ENCODE peak calls at places on chromosomes 6 and 20, in four cellular contexts. One of them, this sample, is unnamed.

GRCh38 chr6:79818471-79818870 is 128.9 kb downstream of the ELOVL4 start:
- DNase-seq in stimulated activated naive CD4-positive, alpha-beta T cell treated with Interleukin-2 at 50 U/mL for 16 hours: no peak
- DNase-seq in activated naive CD8-positive, alpha-beta T cell treated with anti-CD3 and anti-CD28 coated beads, Interleukin-2, amount 10 ng/mL, durations not matched to agents 7 days and 5 days: no peak
- DNase-seq in CD4-positive, alpha-beta T cell: no peak
- DNase-seq in this sample: no peak

GRCh38 chr20:45306431-45306982 is at the start of gene RBPJL:
- DNase-seq in CD4-positive, alpha-beta T cell: peak; percentile 53
- DNase-seq in activated naive CD8-positive, alpha-beta T cell treated with anti-CD3 and anti-CD28 coated beads, Interleukin-2, amount 10 ng/mL, durations not matched to agents 7 days and 5 days: peak; percentile 79
- DNase-seq in stimulated activated naive CD4-positive, alpha-beta T cell treated with Interleukin-2 at 50 U/mL for 16 hours: peak; percentile 40
- DNase-seq in this sample: peak; percentile 31

GRCh38 chr6:87573307-87574024 is 16.3 kb downstream of the RARS2 start:
- DNase-seq in stimulated activated naive CD4-positive, alpha-beta T cell treated with Interleukin-2 at 50 U/mL for 16 hours: no peak
- DNase-seq in activated naive CD8-positive, alpha-beta T cell treated with anti-CD3 and anti-CD28 coated beads, Interleukin-2, amount 10 ng/mL, durations not matched to agents 7 days and 5 days: no peak
- DNase-seq in CD4-positive, alpha-beta T cell: no peak
- DNase-seq in this sample: no peak

GRCh38 chr20:51636123-51636522 is 93.6 kb upstream of the NFATC2 start:
- DNase-seq in activated naive CD8-positive, alpha-beta T cell treated with anti-CD3 and anti-CD28 coated beads, Interleukin-2, amount 10 ng/mL, durations not matched to agents 7 days and 5 days: no peak
- DNase-seq in stimulated activated naive CD4-positive, alpha-beta T cell treated with Interleukin-2 at 50 U/mL for 16 hours: peak; percentile 66
- DNase-seq in CD4-positive, alpha-beta T cell: no peak
- DNase-seq in this sample: no peak

GRCh38 chr6:141394565-141395051 is 738.1 kb upstream of the GJE1 start:
- DNase-seq in stimulated activated naive CD4-positive, alpha-beta T cell treated with Interleukin-2 at 50 U/mL for 16 hours: no peak
- DNase-seq in CD4-positive, alpha-beta T cell: no peak
- DNase-seq in activated naive CD8-positive, alpha-beta T cell treated with anti-CD3 and anti-CD28 coated beads, Interleukin-2, amount 10 ng/mL, durations not matched to agents 7 days and 5 days: no peak
- DNase-seq in this sample: no peak

GRCh38 chr6:86192123-86192522 is 549.4 kb upstream of the SYNCRIP start:
- DNase-seq in stimulated activated naive CD4-positive, alpha-beta T cell treated with Interleukin-2 at 50 U/mL for 16 hours: no peak
- DNase-seq in activated naive CD8-positive, alpha-beta T cell treated with anti-CD3 and anti-CD28 coated beads, Interleukin-2, amount 10 ng/mL, durations not matched to agents 7 days and 5 days: no peak
- DNase-seq in CD4-positive, alpha-beta T cell: no peak
- DNase-seq in this sample: no peak

GRCh38 chr20:40251284-40251932 is 437.6 kb downstream of the MAFB start:
- DNase-seq in activated naive CD8-positive, alpha-beta T cell treated with anti-CD3 and anti-CD28 coated beads, Interleukin-2, amount 10 ng/mL, durations not matched to agents 7 days and 5 days: no peak
- DNase-seq in CD4-positive, alpha-beta T cell: no peak
- DNase-seq in stimulated activated naive CD4-positive, alpha-beta T cell treated with Interleukin-2 at 50 U/mL for 16 hours: no peak
- DNase-seq in this sample: no peak

GRCh38 chr20:46552460-46553420 is 2.3 kb upstream of the OCSTAMP start:
- DNase-seq in CD4-positive, alpha-beta T cell: no peak
- DNase-seq in stimulated activated naive CD4-positive, alpha-beta T cell treated with Interleukin-2 at 50 U/mL for 16 hours: peak; percentile 23
- DNase-seq in activated naive CD8-positive, alpha-beta T cell treated with anti-CD3 and anti-CD28 coated beads, Interleukin-2, amount 10 ng/mL, durations not matched to agents 7 days and 5 days: peak; percentile 62
- DNase-seq in this sample: peak; percentile 48

GRCh38 chr6:42260424-42260888 is 42.8 kb upstream of the MRPS10 start:
- DNase-seq in CD4-positive, alpha-beta T cell: no peak
- DNase-seq in stimulated activated naive CD4-positive, alpha-beta T cell treated with Interleukin-2 at 50 U/mL for 16 hours: no peak
- DNase-seq in activated naive CD8-positive, alpha-beta T cell treated with anti-CD3 and anti-CD28 coated beads, Interleukin-2, amount 10 ng/mL, durations not matched to agents 7 days and 5 days: no peak
- DNase-seq in this sample: no peak

GRCh38 chr6:46661500-46661899 is 8.7 kb downstream of the SLC25A27 start:
- DNase-seq in stimulated activated naive CD4-positive, alpha-beta T cell treated with Interleukin-2 at 50 U/mL for 16 hours: no peak
- DNase-seq in activated naive CD8-positive, alpha-beta T cell treated with anti-CD3 and anti-CD28 coated beads, Interleukin-2, amount 10 ng/mL, durations not matched to agents 7 days and 5 days: no peak
- DNase-seq in CD4-positive, alpha-beta T cell: no peak
- DNase-seq in this sample: no peak

GRCh38 chr6:11008821-11009220 is 35.3 kb downstream of the ELOVL2 start:
- DNase-seq in CD4-positive, alpha-beta T cell: no peak
- DNase-seq in stimulated activated naive CD4-positive, alpha-beta T cell treated with Interleukin-2 at 50 U/mL for 16 hours: no peak
- DNase-seq in activated naive CD8-positive, alpha-beta T cell treated with anti-CD3 and anti-CD28 coated beads, Interleukin-2, amount 10 ng/mL, durations not matched to agents 7 days and 5 days: no peak
- DNase-seq in this sample: no peak

GRCh38 chr20:19207541-19207940 is 4.9 kb upstream of the SLC24A3 start:
- DNase-seq in CD4-positive, alpha-beta T cell: no peak
- DNase-seq in activated naive CD8-positive, alpha-beta T cell treated with anti-CD3 and anti-CD28 coated beads, Interleukin-2, amount 10 ng/mL, durations not matched to agents 7 days and 5 days: no peak
- DNase-seq in stimulated activated naive CD4-positive, alpha-beta T cell treated with Interleukin-2 at 50 U/mL for 16 hours: no peak
- DNase-seq in this sample: no peak

GRCh38 chr6:82363368-82364086 is at the start of gene TPBG:
- DNase-seq in CD4-positive, alpha-beta T cell: no peak
- DNase-seq in stimulated activated naive CD4-positive, alpha-beta T cell treated with Interleukin-2 at 50 U/mL for 16 hours: peak; percentile 24
- DNase-seq in activated naive CD8-positive, alpha-beta T cell treated with anti-CD3 and anti-CD28 coated beads, Interleukin-2, amount 10 ng/mL, durations not matched to agents 7 days and 5 days: peak; percentile 28
- DNase-seq in this sample: no peak

This sample was measured in activated T-helper 2 cell treated with anti-CD3 and anti-CD28 coated beads, Interferon-gamma antibody, Interleukin-2, Interleukin-4, amounts not matched to agents 10 μg/mL and 5 μg/mL and 100 μg/mL, durations not matched to agents 14 hours and 24 hours and 36 hours.